ENCODE peak calls at places on chromosomes 13 and 19, in nine cellular contexts. U is stimulated activated CD4-positive, alpha-beta T cell treated with anti-CD3 and anti-CD28 coated beads, Interleukin-15, amount 100 ng/mL, for 1 hour; O is brain pericyte; K is activated T-cell treated with anti-CD3 and anti-CD28 coated beads for 1 hour; I is GDM1; D is SHP77 treated with DMSO at 0.1 percent for 48 hours; M is stomach; C is neural crest cell; T is transverse colon. S is an unnamed sample.

GRCh38 chr13:110559429-110559943 is 2.0 kb downstream of the RAB20 start:
- DNase-seq in U (no peak), O (no peak), K (no peak), I (no peak), D (no peak), M (peak; percentile 91), C (no peak), T (peak; percentile 83), S (no peak)

GRCh38 chr19:12945479-12946091 is at the start of gene RAD23A:
- DNase-seq in U (peak; percentile 95), O (peak; percentile 97), K (peak; percentile 98), I (peak; percentile 98), D (peak; percentile 84), M (peak; percentile 100), C (peak; percentile 99), T (peak; percentile 99), S (peak; percentile 99)

GRCh38 chr19:16085115-16085514 is 8.8 kb downstream of the TPM4 start:
- DNase-seq in U (no peak), O (no peak), K (no peak), I (no peak), D (no peak), M (no peak), C (no peak), T (no peak), S (no peak)

GRCh38 chr19:19071897-19072296 is 8.1 kb downstream of the SLC25A42 start:
- DNase-seq in U (no peak), O (no peak), K (no peak), I (no peak), D (no peak), M (no peak), C (no peak), T (no peak), S (no peak)

GRCh38 chr13:38577048-38577447 is 109.8 kb upstream of the FREM2 start:
- DNase-seq in U (no peak), O (no peak), K (no peak), I (no peak), D (no peak), M (no peak), C (no peak), T (no peak), S (no peak)

GRCh38 chr13:97539651-97540230 is 105.8 kb downstream of the RAP2A start:
- DNase-seq in U (no peak), O (no peak), K (no peak), I (no peak), D (no peak), M (no peak), C (no peak), T (no peak), S (no peak)

GRCh38 chr19:54792814-54793213 is 10.6 kb upstream of the KIR2DL4 start:
- DNase-seq in U (no peak), O (no peak), K (no peak), I (no peak), D (no peak), M (no peak), C (no peak), T (no peak), S (no peak)

GRCh38 chr13:74449811-74450524 is 315.8 kb upstream of the KLF12 start:
- DNase-seq in U (no peak), O (no peak), K (no peak), I (no peak), D (no peak), M (no peak), C (no peak), T (no peak), S (no peak)

GRCh38 chr19:15836345-15836594 is 20.8 kb upstream of the OR10H1 start:
- DNase-seq in U (no peak), O (no peak), K (peak; percentile 23), I (no peak), D (no peak), M (no peak), C (no peak), T (no peak), S (peak; percentile 32)

GRCh38 chr19:3403489-3404323 is 37.3 kb downstream of the NFIC start:
- DNase-seq in U (no peak), O (peak; percentile 88), K (no peak), I (peak; percentile 7), D (no peak), M (peak; percentile 91), C (no peak), T (peak; percentile 80), S (peak; percentile 92)

GRCh38 chr13:39259371-39259770 is 221.1 kb downstream of the NHLRC3 start:
- DNase-seq in U (no peak), O (no peak), K (no peak), I (no peak), D (no peak), M (no peak), C (no peak), T (no peak), S (no peak)

GRCh38 chr13:28750187-28751045 is 31.6 kb upstream of the SLC46A3 start:
- DNase-seq in U (no peak), O (no peak), K (no peak), I (peak; percentile 11), D (no peak), M (no peak), C (no peak), T (no peak), S (peak; percentile 32)

GRCh38 chr13:26540319-26540718 is 17.2 kb upstream of the WASF3 start:
- DNase-seq in U (no peak), O (no peak), K (no peak), I (no peak), D (no peak), M (no peak), C (no peak), T (no peak), S (no peak)

GRCh38 chr19:2800506-2800905 is 15.2 kb downstream of the THOP1 start:
- DNase-seq in U (no peak), O (no peak), K (no peak), I (no peak), D (no peak), M (no peak), C (no peak), T (no peak), S (no peak)

GRCh38 chr19:8302734-8303133 is 5.4 kb downstream of the CD320 start:
- DNase-seq in U (no peak), O (no peak), K (no peak), I (no peak), D (no peak), M (peak; percentile 15), C (peak; percentile 0), T (no peak), S (no peak)

GRCh38 chr13:98214707-98215106 is 37.6 kb upstream of the RNF113B start:
- DNase-seq in U (no peak), O (no peak), K (no peak), I (no peak), D (no peak), M (peak; percentile 72), C (no peak), T (peak; percentile 61), S (peak; percentile 45)

GRCh38 chr19:42450314-42450934 is 7.7 kb upstream of the CXCL17 start:
- DNase-seq in U (peak; percentile 49), O (peak; percentile 31), K (peak; percentile 60), I (peak; percentile 75), D (peak; percentile 5), M (peak; percentile 95), C (peak; percentile 66), T (peak; percentile 92), S (peak; percentile 87)

GRCh38 chr19:42333018-42333417 is 7.6 kb downstream of the MEGF8 start:
- DNase-seq in U (no peak), O (no peak), K (no peak), I (no peak), D (no peak), M (no peak), C (no peak), T (no peak), S (no peak)

GRCh38 chr13:43377955-43378354 is 354.6 kb downstream of the DNAJC15 start:
- DNase-seq in U (no peak), O (no peak), K (no peak), I (no peak), D (no peak), M (peak; percentile 38), C (no peak), T (no peak), S (peak; percentile 53)

GRCh38 chr19:37932985-37933953 is 26.3 kb downstream of the SIPA1L3 start:
- DNase-seq in U (no peak), O (no peak), K (no peak), I (peak; percentile 8), D (peak; percentile 43), M (peak; percentile 60), C (no peak), T (peak; percentile 75), S (peak; percentile 60)

GRCh38 chr19:53328967-53329366 is 4.6 kb upstream of the ZNF845 start:
- DNase-seq in U (no peak), O (no peak), K (no peak), I (no peak), D (no peak), M (no peak), C (no peak), T (peak; percentile 17), S (no peak)

GRCh38 chr13:29849731-29850212 is 645 bp downstream of the UBL3 start:
- DNase-seq in U (no peak), O (no peak), K (peak; percentile 7), I (no peak), D (no peak), M (peak; percentile 72), C (peak; percentile 20), T (peak; percentile 69), S (peak; percentile 67)

GRCh38 chr19:40461669-40462221 is 3.8 kb downstream of the BLVRB start:
- DNase-seq in U (no peak), O (no peak), K (no peak), I (no peak), D (no peak), M (no peak), C (no peak), T (peak; percentile 43), S (no peak)

GRCh38 chr19:46979103-46979769 is 40.4 kb upstream of the NPAS1 start:
- DNase-seq in U (no peak), O (no peak), K (no peak), I (no peak), D (no peak), M (no peak), C (no peak), T (no peak), S (no peak)

S was measured in lung microvascular endothelial cell.